ENCODE peak calls at places on chromosome 9, in six cellular contexts. T is frontal cortex; W is activated CD4-positive, alpha-beta T cell treated with anti-CD3 and anti-CD28 coated beads, Interleukin-2, amount 50 U/mL, for 48 hours; S is PC-3; P is LHCN-M2; J is KBM-7. K is an unnamed sample.

GRCh38 chr9:94084314-94084713 is at the start of gene PTPDC1:
- DNase-seq in W (no peak), S (no peak), P (peak), J (peak), T (peak), K (no peak)

GRCh38 chr9:21081999-21082398 is 4.3 kb upstream of the IFNB1 start:
- DNase-seq in J (peak), P (no peak), S (no peak), W (no peak), T (no peak), K (no peak)

GRCh38 chr9:98087420-98088354 is 31.2 kb downstream of the NANS start:
- DNase-seq in T (no peak), S (no peak), P (no peak), J (no peak), W (no peak), K (no peak)

GRCh38 chr9:124270504-124271335 is 13.0 kb downstream of the NEK6 start:
- DNase-seq in W (no peak), P (peak), J (no peak), T (no peak), S (no peak), K (no peak)

GRCh38 chr9:113570749-113571711 is 107.5 kb downstream of the RGS3 start:
- DNase-seq in P (no peak), J (no peak), S (peak), W (no peak), T (no peak), K (no peak)

GRCh38 chr9:133807037-133807436 is 68.9 kb upstream of the SARDH start:
- DNase-seq in W (no peak), S (no peak), P (no peak), J (no peak), T (no peak), K (no peak)

GRCh38 chr9:4864234-4864661 is 71.5 kb downstream of the RCL1 start:
- DNase-seq in J (no peak), P (no peak), W (no peak), T (no peak), S (no peak), K (no peak)

GRCh38 chr9:85949591-85950335 is 8.8 kb downstream of the NAA35 start:
- DNase-seq in S (no peak), T (no peak), P (peak), J (no peak), W (no peak), K (no peak)

GRCh38 chr9:126676685-126677143 is 63.0 kb downstream of the LMX1B start:
- DNase-seq in J (no peak), W (peak), S (no peak), T (no peak), P (no peak), K (no peak)

GRCh38 chr9:87479801-87480201 is 17.9 kb upstream of the DAPK1 start:
- DNase-seq in W (no peak), T (no peak), S (no peak), J (peak), P (peak), K (no peak)

GRCh38 chr9:135085830-135086546 is 1.5 kb upstream of the OLFM1 start:
- DNase-seq in T (peak), S (peak), P (peak), W (peak), J (peak), K (no peak)

GRCh38 chr9:73845954-73846690 is 651.0 kb upstream of the RORB start:
- DNase-seq in J (no peak), W (no peak), T (no peak), S (no peak), P (no peak), K (no peak)

GRCh38 chr9:14119694-14120514 is 194.0 kb downstream of the NFIB start:
- DNase-seq in W (no peak), J (no peak), T (no peak), S (peak), P (peak), K (no peak)

GRCh38 chr9:126474201-126474765 is 139.4 kb upstream of the LMX1B start:
- DNase-seq in S (no peak), P (peak), T (no peak), J (no peak), W (no peak), K (no peak)

GRCh38 chr9:95440447-95440846 is 76.3 kb downstream of the PTCH1 start:
- DNase-seq in W (no peak), P (no peak), T (no peak), J (no peak), S (peak), K (no peak)

GRCh38 chr9:135604437-135605237 is 34.7 kb downstream of the GLT6D1 start:
- DNase-seq in W (no peak), J (no peak), T (no peak), S (no peak), P (no peak), K (no peak)

GRCh38 chr9:127314911-127315310 is 50.3 kb downstream of the GARNL3 start:
- DNase-seq in W (no peak), J (no peak), S (no peak), T (no peak), P (no peak), K (no peak)

GRCh38 chr9:137534256-137535119 is 15.7 kb downstream of the PNPLA7 start:
- DNase-seq in S (peak), J (peak), P (peak), W (peak), T (peak), K (no peak)

GRCh38 chr9:137956688-137957385 is 79.3 kb downstream of the CACNA1B start:
- DNase-seq in T (no peak), S (no peak), W (no peak), P (no peak), J (no peak), K (no peak)

GRCh38 chr9:89116064-89116817 is 62.4 kb downstream of the SHC3 start:
- DNase-seq in W (no peak), P (peak), S (no peak), T (no peak), J (no peak), K (no peak)